ENCODE peak calls at places on chromosome 20, in five cellular contexts. H is tibial artery, R is uterus, K is OCI-LY7, Z is transverse colon. A is an unnamed sample.

GRCh38 chr20:46562373-46563169 is 12.1 kb upstream of the OCSTAMP start:
- DNase-seq in H (peak; percentile 80), K (peak; percentile 57), Z (peak; percentile 73), R (peak; percentile 63), A (peak; percentile 90)

GRCh38 chr20:59770270-59770669 is 163.2 kb downstream of the SYCP2 start:
- DNase-seq in H (no peak), Z (no peak), K (no peak), R (no peak), A (no peak)

GRCh38 chr20:58233881-58234528 is 5.6 kb upstream of the ANKRD60 start:
- DNase-seq in Z (peak; percentile 31), R (no peak), K (peak; percentile 28), H (no peak), A (peak; percentile 56)

GRCh38 chr20:32336918-32337347 is 21.2 kb upstream of the ASXL1 start:
- DNase-seq in K (peak; percentile 69), H (no peak), Z (no peak), R (no peak), A (no peak)

GRCh38 chr20:22819134-22819533 is 216.0 kb upstream of the SSTR4 start:
- DNase-seq in K (no peak), H (no peak), Z (no peak), R (no peak), A (no peak)

GRCh38 chr20:60144428-60144827 is 186.2 kb downstream of the CDH26 start:
- DNase-seq in Z (no peak), K (no peak), R (no peak), H (no peak), A (no peak)

GRCh38 chr20:21322083-21322710 is 19.1 kb downstream of the XRN2 start:
- DNase-seq in K (no peak), H (no peak), Z (no peak), R (no peak), A (no peak)

GRCh38 chr20:11159728-11160127 is 485.9 kb upstream of the JAG1 start:
- DNase-seq in H (peak; percentile 67), R (no peak), K (no peak), Z (peak; percentile 13), A (no peak)

GRCh38 chr20:52402514-52402913 is 210.9 kb upstream of the ZFP64 start:
- DNase-seq in Z (no peak), H (no peak), R (no peak), K (no peak), A (no peak)

GRCh38 chr20:60137657-60138245 is 179.5 kb downstream of the CDH26 start:
- DNase-seq in K (peak; percentile 50), Z (peak; percentile 21), H (no peak), R (no peak), A (no peak)

DNA sequence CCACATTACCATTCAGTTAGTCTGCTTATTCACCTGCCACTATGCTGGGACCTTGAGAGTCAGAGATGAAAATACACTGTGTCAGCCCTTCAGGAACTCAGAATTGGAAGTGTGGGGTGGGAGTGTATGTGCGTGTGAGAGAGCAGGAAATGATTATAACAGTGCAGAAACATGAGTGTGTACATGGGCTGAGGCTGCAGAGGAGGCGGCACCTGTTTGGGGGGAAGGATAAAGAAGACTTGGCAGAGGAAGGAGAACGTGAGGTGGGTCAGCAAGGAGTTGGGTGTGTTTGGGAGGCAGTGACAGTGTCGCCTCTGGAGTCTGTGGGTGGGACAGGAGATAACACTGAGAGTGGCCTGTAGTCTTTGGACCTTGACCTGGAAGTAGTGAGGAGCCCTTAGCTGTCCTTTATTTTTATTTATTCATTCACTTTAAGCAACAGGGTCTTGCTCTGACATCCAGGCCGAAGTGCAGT is 3.1 kb downstream of the CHMP4B start:
- DNase-seq in R (no peak), Z (peak; percentile 65), K (no peak), H (no peak), A (no peak)
- H3K36me3 ChIP-seq in R (no peaks in the 10 kb centered on the region), Z (no peaks in the 10 kb centered on the region), K (peaks cover 41% of the 10 kb centered on the region), H (no peaks in the 10 kb centered on the region), A (no peaks in the 10 kb centered on the region)

DNA sequence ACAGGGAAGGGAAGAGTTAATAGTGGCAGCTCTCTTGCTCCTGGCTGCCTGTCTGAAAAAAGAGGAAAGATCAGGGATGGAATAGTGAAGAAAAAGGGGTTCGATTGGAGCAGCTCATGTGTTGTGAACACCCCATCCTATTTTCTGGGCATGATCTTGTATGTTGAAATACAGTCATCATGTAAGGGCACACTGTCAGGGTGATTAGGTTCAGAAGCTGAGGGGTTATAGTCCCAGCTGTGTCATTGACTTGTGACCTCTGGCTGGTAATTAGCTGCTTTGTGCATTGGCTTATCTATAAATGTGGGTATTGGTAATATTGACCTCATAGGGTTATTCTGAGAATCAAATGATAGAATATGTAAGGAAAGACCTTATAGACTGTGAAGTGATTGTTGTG is 30.1 kb downstream of the PHF20 start:
- DNase-seq in R (no peak), Z (no peak), H (no peak), K (no peak), A (no peak)
- H3K36me3 ChIP-seq in R (no peaks in the 10 kb centered on the region), Z (no peaks in the 10 kb centered on the region), H (peaks cover 25% of the 10 kb centered on the region), K (peaks cover 48% of the 10 kb centered on the region), A (no peaks in the 10 kb centered on the region)

GRCh38 chr20:62162765-62163484 is 19.4 kb downstream of the SS18L1 start:
- DNase-seq in Z (no peak), H (no peak), K (no peak), R (no peak), A (no peak)
- H3K36me3 ChIP-seq in Z (peaks cover 16% of the 10 kb centered on the region), H (peaks cover 39% of the 10 kb centered on the region), K (peaks cover 14% of the 10 kb centered on the region), R (no peaks in the 10 kb centered on the region), A (no peaks in the 10 kb centered on the region)

GRCh38 chr20:62910777-62911497 is 15.4 kb downstream of the DIDO1 start:
- DNase-seq in Z (no peak), K (no peak), H (peak; percentile 54), R (no peak), A (no peak)
- H3K36me3 ChIP-seq in Z (peaks cover 59% of the 10 kb centered on the region), K (peaks cover 86% of the 10 kb centered on the region), H (peaks cover 65% of the 10 kb centered on the region), R (no peaks in the 10 kb centered on the region), A (no peaks in the 10 kb centered on the region)

A was measured in testis.